ENCODE peak calls at places on chromosome X, in seven cellular contexts. One of them, this sample, is unnamed.
A peak's percentile ranks its signal among the peaks of the same experiment; 100 is the strongest.

GRCh38 chrX:15931362-15931761 is 76.7 kb upstream of the AP1S2 start:
- DNase-seq in H1: no peak
- DNase-seq in substantia nigra: no peak
- DNase-seq in H4: no peak
- DNase-seq in cerebellum: no peak
- DNase-seq in heart left ventricle: no peak
- DNase-seq in hypothalamus: no peak
- DNase-seq in this sample: no peak

GRCh38 chrX:119174900-119175299 is 47.3 kb upstream of the KIAA1210 start:
- DNase-seq in H1: no peak
- DNase-seq in substantia nigra: no peak
- DNase-seq in H4: no peak
- DNase-seq in cerebellum: no peak
- DNase-seq in heart left ventricle: no peak
- DNase-seq in hypothalamus: no peak
- DNase-seq in this sample: no peak

GRCh38 chrX:107562482-107562881 is 65.8 kb upstream of the PRPS1 start:
- DNase-seq in H1: no peak
- DNase-seq in substantia nigra: no peak
- DNase-seq in H4: no peak
- DNase-seq in cerebellum: no peak
- DNase-seq in heart left ventricle: no peak
- DNase-seq in hypothalamus: no peak
- DNase-seq in this sample: no peak

GRCh38 chrX:121360280-121360679 is 312.9 kb downstream of the GLUD2 start:
- DNase-seq in H1: no peak
- DNase-seq in substantia nigra: no peak
- DNase-seq in H4: no peak
- DNase-seq in cerebellum: no peak
- DNase-seq in heart left ventricle: no peak
- DNase-seq in hypothalamus: no peak
- DNase-seq in this sample: no peak

GRCh38 chrX:132732236-132732635 is 226.2 kb downstream of the HS6ST2 start:
- DNase-seq in H1: no peak
- DNase-seq in substantia nigra: no peak
- DNase-seq in H4: no peak
- DNase-seq in cerebellum: no peak
- DNase-seq in heart left ventricle: no peak
- DNase-seq in hypothalamus: no peak
- DNase-seq in this sample: no peak

GRCh38 chrX:69152398-69152797 is 12.9 kb downstream of the PJA1 start:
- DNase-seq in H1: no peak
- DNase-seq in substantia nigra: no peak
- DNase-seq in H4: peak; percentile 10
- DNase-seq in cerebellum: no peak
- DNase-seq in heart left ventricle: no peak
- DNase-seq in hypothalamus: no peak
- DNase-seq in this sample: no peak

GRCh38 chrX:25524150-25524549 is 508.4 kb upstream of the ARX start:
- DNase-seq in H1: no peak
- DNase-seq in substantia nigra: no peak
- DNase-seq in H4: peak; percentile 68
- DNase-seq in cerebellum: no peak
- DNase-seq in heart left ventricle: no peak
- DNase-seq in hypothalamus: no peak
- DNase-seq in this sample: no peak

GRCh38 chrX:9573282-9574106 is 108.6 kb downstream of the TBL1X start:
- DNase-seq in H1: no peak
- DNase-seq in substantia nigra: no peak
- DNase-seq in H4: peak; percentile 34
- DNase-seq in cerebellum: no peak
- DNase-seq in heart left ventricle: no peak
- DNase-seq in hypothalamus: no peak
- DNase-seq in this sample: no peak

GRCh38 chrX:103779156-103779555 is 2.5 kb downstream of the PLP1 start:
- DNase-seq in H1: no peak
- DNase-seq in substantia nigra: no peak
- DNase-seq in H4: no peak
- DNase-seq in cerebellum: peak; percentile 22
- DNase-seq in heart left ventricle: no peak
- DNase-seq in hypothalamus: peak; percentile 5
- DNase-seq in this sample: no peak